ENCODE peak calls at places on chromosomes 11 and 22, in six cellular contexts. T is heart right ventricle; C is HCT116; N is CD8-positive, alpha-beta T cell; I is RWPE1; D is lung. H is an unnamed sample.

GRCh38 chr11:464316-464715 is 14.2 kb downstream of the PTDSS2 start:
- DNase-seq in I (no peak), N (no peak), T (no peak), C (no peak), D (no peak), H (no peak)

GRCh38 chr11:352456-353180 is 16.7 kb upstream of the B4GALNT4 start:
- DNase-seq in N (no peak), C (no peak), D (no peak), I (no peak), T (no peak), H (no peak)

GRCh38 chr22:18110194-18110943 is at the start of gene TUBA8:
- DNase-seq in D (no peak), N (no peak), C (no peak), T (peak), I (peak), H (peak)

GRCh38 chr11:117693344-117693743 is 103.7 kb downstream of the DSCAML1 start:
- DNase-seq in I (peak), T (no peak), C (no peak), D (no peak), N (no peak), H (no peak)

GRCh38 chr11:75166791-75167190 is 15.9 kb downstream of the SLCO2B1 start:
- DNase-seq in C (no peak), N (no peak), I (no peak), D (no peak), T (no peak), H (no peak)

GRCh38 chr11:130916910-130917309 is 631 bp upstream of the SNX19 start:
- DNase-seq in C (no peak), I (no peak), N (no peak), D (no peak), T (no peak), H (no peak)

GRCh38 chr22:18070556-18071306 is 7.1 kb upstream of the PEX26 start:
- DNase-seq in N (no peak), C (no peak), I (peak), D (no peak), T (no peak), H (no peak)

GRCh38 chr11:83666149-83666548 is 380.0 kb upstream of the CCDC90B start:
- DNase-seq in I (no peak), D (no peak), N (no peak), C (no peak), T (no peak), H (no peak)

GRCh38 chr11:75323609-75324008 is 27.9 kb downstream of the ARRB1 start:
- DNase-seq in T (no peak), C (no peak), I (no peak), N (no peak), D (no peak), H (peak)

GRCh38 chr11:13012037-13012693 is 3.0 kb downstream of the RASSF10 start:
- DNase-seq in N (no peak), T (no peak), D (no peak), C (no peak), I (no peak), H (peak)

GRCh38 chr11:119337581-119338317 is 2.9 kb downstream of the C1QTNF5 start:
- DNase-seq in T (no peak), I (no peak), C (no peak), N (no peak), D (no peak), H (no peak)

GRCh38 chr11:35337136-35337918 is 82.0 kb downstream of the SLC1A2 start:
- DNase-seq in T (no peak), D (no peak), C (peak), I (peak), N (no peak), H (peak)

GRCh38 chr11:69010964-69011623 is 2.0 kb downstream of the MRGPRF start:
- DNase-seq in T (peak), C (peak), I (peak), N (no peak), D (peak), H (peak)

GRCh38 chr22:40196628-40197027 is 18.9 kb downstream of the TNRC6B start:
- DNase-seq in I (peak), N (no peak), C (no peak), D (no peak), T (no peak), H (no peak)

GRCh38 chr11:121499405-121499804 is 46.6 kb upstream of the SORL1-AS1 start:
- DNase-seq in T (no peak), C (no peak), D (no peak), N (no peak), I (no peak), H (no peak)

GRCh38 chr22:49586244-49586748 is 241.4 kb downstream of the BRD1 start:
- DNase-seq in D (no peak), C (no peak), T (no peak), N (no peak), I (no peak), H (no peak)

GRCh38 chr11:83746921-83747585 is 460.9 kb upstream of the CCDC90B start:
- DNase-seq in D (no peak), T (no peak), C (no peak), I (no peak), N (no peak), H (no peak)

GRCh38 chr22:42160830-42161696 is 30.5 kb upstream of the CYP2D6 start:
- DNase-seq in T (no peak), C (peak), D (no peak), N (no peak), I (peak), H (no peak)

GRCh38 chr11:134505125-134505524 is 93.1 kb upstream of the B3GAT1 start:
- DNase-seq in I (no peak), T (no peak), N (no peak), D (no peak), C (no peak), H (no peak)

GRCh38 chr11:119306373-119306890 is 10.5 kb downstream of the MCAM start:
- DNase-seq in N (no peak), T (no peak), D (no peak), I (no peak), C (no peak), H (no peak)

GRCh38 chr22:35092146-35092805 is 26.3 kb downstream of the ISX start:
- DNase-seq in N (no peak), T (no peak), D (no peak), C (no peak), I (no peak), H (no peak)

GRCh38 chr22:24816841-24817240 is 10.8 kb downstream of the SGSM1 start:
- DNase-seq in C (no peak), N (no peak), I (no peak), T (no peak), D (no peak), H (no peak)

GRCh38 chr22:24822471-24822870 is 16.5 kb downstream of the SGSM1 start:
- DNase-seq in C (no peak), T (no peak), I (no peak), N (no peak), D (no peak), H (peak)

GRCh38 chr22:24823787-24824186 is 17.8 kb downstream of the SGSM1 start:
- DNase-seq in I (no peak), T (no peak), N (no peak), C (no peak), D (no peak), H (no peak)

GRCh38 chr22:24819941-24820461 is 14.0 kb downstream of the SGSM1 start:
- DNase-seq in C (no peak), I (no peak), D (peak), N (no peak), T (peak), H (peak)

DNA sequence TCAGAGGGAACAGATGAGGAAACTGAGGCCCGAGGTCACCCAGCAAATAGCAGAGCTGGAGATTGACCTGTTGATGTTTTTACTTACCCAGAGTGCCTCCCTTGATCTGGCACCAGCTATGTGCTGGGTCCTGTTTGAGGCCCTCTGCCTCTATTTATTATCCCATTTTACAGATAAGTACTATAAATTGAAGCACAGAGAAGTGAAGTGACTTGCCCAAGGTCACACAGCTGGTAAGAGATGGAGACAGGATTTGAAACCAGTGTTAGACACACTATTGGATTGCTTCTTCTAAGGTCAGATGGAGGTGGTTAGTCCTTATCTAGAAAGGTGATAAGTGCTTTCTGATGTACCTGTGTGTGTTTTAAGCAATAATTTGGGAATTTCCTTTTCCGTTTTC is 13.5 kb downstream of the SGSM1 start:
- DNase-seq in C (no peak), I (no peak), N (no peak), D (no peak), T (no peak), H (no peak)
- H3K27ac ChIP-seq in C (no peak), I (no peak), N (no peak), D (peak), T (peak), H (peak)

GRCh38 chr22:36611241-36611976 is 82.4 kb upstream of the EIF3D start:
- DNase-seq in T (no peak), N (no peak), C (no peak), D (no peak), I (no peak), H (peak)
- H3K27ac ChIP-seq in T (no peak), N (no peak), C (no peak), D (no peak), I (no peak), H (peak)

GRCh38 chr11:123202723-123203122 is 7.7 kb upstream of the CLMP start:
- DNase-seq in I (no peak), T (no peak), D (no peak), C (no peak), N (no peak), H (no peak)

GRCh38 chr11:123202155-123202714 is 7.2 kb upstream of the CLMP start:
- DNase-seq in C (no peak), D (peak), T (no peak), I (no peak), N (no peak), H (no peak)

GRCh38 chr11:123206671-123207421 is 11.8 kb upstream of the CLMP start:
- DNase-seq in D (no peak), N (no peak), I (no peak), T (no peak), C (no peak), H (no peak)

GRCh38 chr11:123203471-123203870 is 8.4 kb upstream of the CLMP start:
- DNase-seq in N (no peak), I (no peak), T (no peak), D (no peak), C (no peak), H (no peak)

GRCh38 chr11:123203934-123204333 is 8.9 kb upstream of the CLMP start:
- DNase-seq in T (no peak), D (no peak), I (no peak), N (no peak), C (no peak), H (no peak)
- H3K27ac ChIP-seq in T (no peak), D (no peak), I (no peak), N (no peak), C (no peak), H (no peak)

DNA sequence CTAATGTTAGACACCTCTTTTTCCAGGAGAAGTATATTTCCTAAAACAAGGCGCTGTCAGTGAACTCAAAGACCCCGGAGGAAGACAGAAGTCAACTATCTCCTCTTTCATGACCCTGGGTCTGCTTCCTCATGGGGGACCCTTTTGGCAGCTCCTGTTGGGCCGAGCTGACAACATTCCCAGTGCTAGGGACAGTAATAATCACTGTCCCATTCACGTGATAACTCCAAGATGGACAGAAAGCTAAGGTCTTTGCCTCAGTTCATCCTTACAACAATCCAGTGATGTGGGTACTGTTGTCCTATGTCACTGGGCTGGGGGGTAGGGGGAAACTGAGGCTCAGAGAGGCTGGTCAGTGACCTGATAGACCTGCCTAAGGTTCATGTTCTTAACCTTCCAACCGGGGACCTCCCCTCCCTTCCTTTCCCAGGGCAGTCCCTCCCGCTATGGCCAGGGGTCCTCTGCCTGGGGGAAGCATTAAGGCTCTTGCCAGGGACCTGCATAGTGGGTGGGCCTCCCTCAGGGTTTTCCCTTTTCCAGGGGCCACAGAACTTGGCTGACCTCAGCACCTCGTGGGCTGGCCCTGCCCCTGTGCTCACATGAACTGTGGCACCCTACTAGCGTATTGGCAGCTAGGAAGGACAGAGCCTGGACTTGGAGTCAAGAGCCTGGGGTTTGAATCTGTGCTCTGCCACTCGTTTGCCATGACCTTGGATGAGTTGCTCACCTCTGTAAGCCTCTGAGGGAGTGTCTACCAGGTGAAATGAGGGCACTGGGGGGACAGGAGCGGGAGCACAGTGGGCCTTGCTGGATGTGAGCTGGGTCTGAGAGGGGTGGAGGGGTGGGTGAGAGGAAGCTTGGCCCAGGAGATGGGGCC is 53.6 kb downstream of the LRRC32 start:
- DNase-seq in D (no peak), N (no peak), C (no peak), I (no peak), T (no peak), H (no peak)
- H3K27ac ChIP-seq in D (no peak), N (no peak), C (no peak), I (no peak), T (peak), H (no peak)

GRCh38 chr11:2890466-2891241 is 5.1 kb upstream of the CDKN1C start:
- DNase-seq in T (peak), I (no peak), C (no peak), N (no peak), D (no peak), H (peak)
- H3K27ac ChIP-seq in T (no peak), I (peak), C (peak), N (no peak), D (no peak), H (peak)

GRCh38 chr11:37995886-37996285 is 1397.8 kb upstream of the RAG2 start:
- DNase-seq in I (no peak), N (no peak), C (no peak), T (no peak), D (no peak), H (no peak)

DNA sequence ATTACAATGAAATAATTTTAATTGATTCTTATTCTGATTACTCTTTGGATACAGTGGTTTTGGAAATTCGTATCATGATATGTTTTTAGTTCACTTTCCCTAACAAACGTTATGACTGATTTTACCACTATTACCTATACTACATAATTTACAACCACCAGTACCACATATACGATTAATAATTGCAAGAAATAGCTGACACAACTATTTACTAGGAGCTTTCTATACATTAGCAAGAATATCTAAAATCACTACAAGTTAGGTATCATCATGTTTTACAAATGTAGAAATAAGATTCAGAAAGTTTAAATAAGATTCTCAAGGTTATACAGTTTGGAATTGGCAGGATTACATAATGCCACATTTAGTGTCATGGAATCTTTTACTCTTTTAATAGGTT is 1401.1 kb upstream of the RAG2 start:
- DNase-seq in D (no peak), N (no peak), I (no peak), T (no peak), C (no peak), H (no peak)
- H3K27ac ChIP-seq in D (no peak), N (no peak), I (no peak), T (no peak), C (no peak), H (no peak)

DNA sequence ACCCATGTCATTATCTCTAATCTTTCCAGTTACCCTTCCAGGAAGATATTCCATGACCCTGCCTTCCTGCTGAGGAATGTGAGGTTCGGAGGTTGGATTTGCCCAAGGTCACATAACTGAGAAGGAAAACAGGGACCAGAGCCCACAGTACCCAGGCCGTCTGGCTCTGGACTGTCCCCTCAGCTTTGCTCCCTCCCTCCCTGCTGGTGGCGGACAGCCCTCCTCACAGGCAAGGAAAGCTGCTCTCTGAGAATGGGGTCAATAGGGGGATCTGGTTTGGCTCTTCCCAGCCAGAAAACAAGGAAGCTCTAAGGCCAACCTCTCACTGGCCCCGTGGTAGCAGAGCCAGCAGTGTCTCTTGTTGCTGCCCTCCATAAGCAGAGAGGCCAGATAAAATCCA is 63.3 kb downstream of the SYN3 start:
- DNase-seq in T (no peak), N (no peak), D (no peak), I (no peak), C (no peak), H (no peak)
- H3K27ac ChIP-seq in T (no peak), N (no peak), D (no peak), I (peak), C (no peak), H (no peak)

DNA sequence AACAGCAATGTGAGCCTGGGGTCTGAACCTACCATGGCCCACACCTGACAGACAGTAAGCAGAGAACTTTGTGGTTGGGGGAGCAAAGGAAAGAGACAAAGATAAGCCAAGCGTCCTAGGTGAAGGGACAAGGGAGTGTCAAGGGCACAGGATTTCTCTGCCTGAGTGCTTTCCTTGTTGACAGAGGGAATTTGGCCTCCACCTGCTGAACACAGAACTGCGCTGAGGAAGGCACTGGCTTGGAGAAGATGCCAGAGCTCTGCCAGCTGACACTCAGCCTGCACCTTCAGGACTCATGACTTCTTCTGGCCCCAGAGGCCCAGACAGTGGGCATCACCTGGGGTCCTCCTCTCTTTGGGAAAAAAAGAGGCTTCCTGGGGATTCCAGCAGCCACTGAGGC is 789 bp upstream of the LRRC55 start:
- DNase-seq in T (no peak), I (no peak), D (no peak), C (no peak), N (no peak), H (no peak)
- H3K27ac ChIP-seq in T (no peak), I (no peak), D (no peak), C (no peak), N (no peak), H (no peak)